ENCODE peak calls at places on chromosomes 16 and 17, in ten cellular contexts. C, K, E, T, Q, P, Y, G, A and V are unnamed samples.

GRCh38 chr16:14320406-14320805 is 249.3 kb downstream of the MRTFB start:
- DNase-seq in C (no peak), K (no peak), E (no peak), T (no peak), Q (no peak), P (no peak), Y (no peak), G (no peak), A (no peak), V (no peak)

GRCh38 chr17:33664116-33664840 is 371.2 kb upstream of the ASIC2 start:
- DNase-seq in C (no peak), K (no peak), E (no peak), T (no peak), Q (no peak), P (no peak), Y (no peak), G (no peak), A (no peak), V (no peak)

GRCh38 chr17:3959295-3959899 is 4.8 kb downstream of the ATP2A3 start:
- DNase-seq in C (no peak), K (peak), E (no peak), T (peak), Q (peak), P (no peak), Y (no peak), G (peak), A (peak), V (no peak)

GRCh38 chr16:56753410-56753809 is 23.5 kb downstream of the NUP93 start:
- DNase-seq in C (no peak), K (peak), E (peak), T (peak), Q (peak), P (no peak), Y (no peak), G (peak), A (peak), V (no peak)

GRCh38 chr17:48543854-48544355 is 1.0 kb downstream of the HOXB2 start:
- DNase-seq in C (no peak), K (no peak), E (no peak), T (no peak), Q (peak), P (no peak), Y (no peak), G (no peak), A (no peak), V (no peak)

GRCh38 chr17:21532763-21533385 is 156.7 kb downstream of the KCNJ12 start:
- DNase-seq in C (no peak), K (no peak), E (no peak), T (no peak), Q (no peak), P (no peak), Y (no peak), G (no peak), A (no peak), V (no peak)

GRCh38 chr17:77287432-77288068 is 146.8 kb downstream of the SEC14L1 start:
- DNase-seq in C (peak), K (peak), E (peak), T (peak), Q (peak), P (no peak), Y (no peak), G (peak), A (peak), V (no peak)

GRCh38 chr17:21177854-21178600 is 35.9 kb downstream of the TMEM11 start:
- DNase-seq in C (no peak), K (no peak), E (no peak), T (no peak), Q (no peak), P (no peak), Y (no peak), G (no peak), A (no peak), V (no peak)

GRCh38 chr17:27669850-27670249 is 38.9 kb downstream of the LGALS9 start:
- DNase-seq in C (no peak), K (no peak), E (no peak), T (no peak), Q (no peak), P (no peak), Y (no peak), G (no peak), A (no peak), V (no peak)

GRCh38 chr17:47914296-47914948 is 18.4 kb downstream of the SP2 start:
- DNase-seq in C (no peak), K (no peak), E (no peak), T (no peak), Q (no peak), P (no peak), Y (no peak), G (no peak), A (no peak), V (no peak)

GRCh38 chr16:84847554-84848415 is 28.0 kb downstream of the CRISPLD2 start:
- DNase-seq in C (no peak), K (no peak), E (no peak), T (no peak), Q (no peak), P (no peak), Y (no peak), G (no peak), A (no peak), V (no peak)

GRCh38 chr16:12087901-12088364 is 111.4 kb downstream of the SNX29 start:
- DNase-seq in C (no peak), K (no peak), E (no peak), T (no peak), Q (no peak), P (no peak), Y (no peak), G (no peak), A (no peak), V (no peak)
- TF ChIP-seq CTCF in C (no peak), K (no peak), E (no peak), T (no peak), Q (no peak), P (no peak), Y (no peak), G (no peak), A (no peak), V (no peak)

GRCh38 chr16:73048292-73049050 is 543 bp upstream of the ZFHX3 start:
- DNase-seq in C (no peak), K (no peak), E (no peak), T (no peak), Q (peak), P (peak), Y (no peak), G (no peak), A (peak), V (peak)

GRCh38 chr16:73049051-73049910 is 1.4 kb upstream of the ZFHX3 start:
- DNase-seq in C (no peak), K (no peak), E (no peak), T (no peak), Q (no peak), P (no peak), Y (no peak), G (no peak), A (no peak), V (no peak)

GRCh38 chr16:73051903-73052302 is 4.0 kb upstream of the ZFHX3 start:
- DNase-seq in C (no peak), K (no peak), E (no peak), T (peak), Q (peak), P (no peak), Y (no peak), G (no peak), A (peak), V (no peak)

GRCh38 chr16:73051216-73051615 is 3.3 kb upstream of the ZFHX3 start:
- DNase-seq in C (no peak), K (no peak), E (no peak), T (no peak), Q (no peak), P (no peak), Y (no peak), G (no peak), A (no peak), V (no peak)

DNA sequence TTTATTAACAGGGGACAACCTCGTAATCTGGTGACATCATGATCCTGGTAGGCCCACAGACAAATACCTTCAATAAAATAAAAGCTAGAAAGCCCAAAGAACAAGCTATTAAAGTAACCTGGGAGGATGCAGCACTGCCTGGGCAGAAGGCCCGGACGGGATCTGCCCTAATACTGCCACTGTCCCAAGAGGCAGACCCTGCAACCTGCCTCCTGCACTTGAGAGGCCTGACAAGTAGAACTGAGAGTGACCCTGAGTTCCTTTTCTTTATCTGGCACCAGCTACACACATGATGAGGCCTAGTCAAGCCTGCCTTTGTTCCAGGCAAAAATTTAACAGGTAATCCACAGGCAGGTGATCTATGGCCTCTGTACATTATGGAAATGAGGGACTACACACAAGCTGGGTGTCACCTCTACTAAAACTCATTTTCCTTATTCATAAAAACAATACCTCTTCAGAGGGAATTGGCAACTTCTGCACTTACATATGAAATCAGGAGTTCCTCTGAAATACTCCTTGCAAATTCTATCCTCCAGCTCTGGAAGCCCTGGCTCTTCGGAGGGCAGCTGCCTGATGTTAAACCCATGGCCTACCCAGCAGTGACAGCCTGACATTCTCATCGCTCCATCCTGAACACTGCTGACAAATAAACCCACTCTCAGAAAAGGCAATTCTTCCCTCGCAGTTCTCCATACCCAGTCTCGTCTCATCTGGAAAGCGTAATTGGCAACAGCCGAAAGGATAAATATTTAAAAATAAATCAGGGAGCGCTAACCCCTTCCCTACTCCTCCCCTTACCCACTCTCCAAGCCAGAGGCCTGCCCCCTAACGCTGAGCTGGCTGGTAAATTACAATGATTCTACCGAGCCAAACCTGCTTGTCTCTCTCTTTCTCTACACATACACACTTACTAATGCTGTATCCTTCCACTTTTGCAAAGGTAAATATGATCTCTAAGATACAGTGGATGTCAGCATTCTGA is 2.5 kb upstream of the ZFHX3 start:
- DNase-seq in C (no peak), K (no peak), E (no peak), T (no peak), Q (peak), P (no peak), Y (no peak), G (no peak), A (no peak), V (no peak)
- TF ChIP-seq CTCF in C (no peak), K (no peak), E (no peak), T (no peak), Q (no peak), P (no peak), Y (no peak), G (no peak), A (no peak), V (no peak)

DNA sequence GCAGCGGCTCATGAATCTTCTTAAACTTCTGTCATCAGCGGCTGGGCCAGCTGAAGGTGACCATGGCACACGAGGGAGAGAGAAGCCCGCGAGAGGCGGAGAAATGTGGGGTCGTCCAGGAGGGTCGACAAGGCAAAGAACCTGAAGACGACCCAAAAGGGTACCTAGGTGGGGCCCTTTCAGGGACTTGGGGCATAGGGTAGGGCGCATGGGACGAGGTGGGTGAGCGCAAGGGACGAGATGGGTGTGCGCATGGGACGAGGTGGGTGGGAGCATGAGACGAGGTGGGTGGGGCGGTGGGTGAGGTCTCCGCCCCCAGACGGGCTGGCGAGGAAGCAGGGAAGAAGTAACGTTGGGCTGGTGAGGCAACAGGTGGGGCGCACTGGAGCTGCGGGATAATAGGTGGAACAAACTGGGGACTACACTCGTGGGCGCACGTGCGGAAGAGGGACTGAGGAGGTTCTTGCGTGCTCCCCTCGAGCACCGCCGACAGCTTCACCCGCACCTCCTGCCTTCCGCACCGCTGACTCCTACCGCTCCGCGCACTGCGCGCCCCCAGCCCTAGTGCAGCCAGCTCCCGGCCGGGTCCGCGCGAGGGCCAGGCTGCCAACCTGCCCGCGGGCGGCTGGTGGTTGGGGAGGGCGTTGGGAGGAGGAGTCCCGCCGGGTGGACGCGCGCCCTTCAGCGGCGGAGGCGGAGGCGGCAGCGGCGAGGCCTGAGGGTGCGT is 23.2 kb upstream of the CRYM start:
- DNase-seq in C (peak), K (peak), E (no peak), T (peak), Q (peak), P (peak), Y (peak), G (peak), A (peak), V (peak)
- TF ChIP-seq CTCF in C (no peak), K (peak), E (peak), T (peak), Q (peak), P (no peak), Y (peak), G (peak), A (no peak), V (peak)

GRCh38 chr16:86521236-86522197 is 11.2 kb downstream of the FOXF1 start:
- DNase-seq in C (no peak), K (no peak), E (no peak), T (no peak), Q (no peak), P (no peak), Y (no peak), G (no peak), A (no peak), V (no peak)
- TF ChIP-seq CTCF in C (no peak), K (no peak), E (no peak), T (no peak), Q (no peak), P (no peak), Y (no peak), G (no peak), A (no peak), V (no peak)

GRCh38 chr17:8991514-8992285 is 26.2 kb upstream of the PIK3R5 start:
- DNase-seq in C (peak), K (peak), E (no peak), T (peak), Q (peak), P (peak), Y (no peak), G (peak), A (peak), V (peak)
- TF ChIP-seq CTCF in C (peak), K (peak), E (peak), T (peak), Q (peak), P (peak), Y (peak), G (peak), A (peak), V (peak)

DNA sequence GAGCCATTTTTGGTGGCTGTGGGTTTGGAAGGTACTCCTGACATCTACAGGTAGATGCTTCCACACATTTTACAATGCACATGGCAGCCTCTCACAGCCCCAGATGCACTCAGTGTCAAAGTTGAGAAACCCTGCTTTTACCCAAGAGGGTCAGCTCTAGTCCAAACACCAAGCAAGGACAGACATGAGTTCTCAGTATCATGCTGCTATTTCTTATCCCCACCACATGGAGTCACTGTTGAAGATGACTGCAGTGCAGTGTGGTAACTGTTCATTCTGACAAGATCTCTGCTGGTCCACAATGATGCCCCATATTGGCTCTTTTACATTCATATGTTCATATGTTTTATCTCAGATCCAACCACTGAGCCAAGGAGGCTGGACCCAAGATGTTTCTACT is 50.5 kb upstream of the SALL1 start:
- DNase-seq in C (no peak), K (no peak), E (no peak), T (no peak), Q (no peak), P (no peak), Y (no peak), G (no peak), A (no peak), V (no peak)
- TF ChIP-seq CTCF in C (no peak), K (no peak), E (no peak), T (peak), Q (no peak), P (no peak), Y (no peak), G (no peak), A (no peak), V (peak)

DNA sequence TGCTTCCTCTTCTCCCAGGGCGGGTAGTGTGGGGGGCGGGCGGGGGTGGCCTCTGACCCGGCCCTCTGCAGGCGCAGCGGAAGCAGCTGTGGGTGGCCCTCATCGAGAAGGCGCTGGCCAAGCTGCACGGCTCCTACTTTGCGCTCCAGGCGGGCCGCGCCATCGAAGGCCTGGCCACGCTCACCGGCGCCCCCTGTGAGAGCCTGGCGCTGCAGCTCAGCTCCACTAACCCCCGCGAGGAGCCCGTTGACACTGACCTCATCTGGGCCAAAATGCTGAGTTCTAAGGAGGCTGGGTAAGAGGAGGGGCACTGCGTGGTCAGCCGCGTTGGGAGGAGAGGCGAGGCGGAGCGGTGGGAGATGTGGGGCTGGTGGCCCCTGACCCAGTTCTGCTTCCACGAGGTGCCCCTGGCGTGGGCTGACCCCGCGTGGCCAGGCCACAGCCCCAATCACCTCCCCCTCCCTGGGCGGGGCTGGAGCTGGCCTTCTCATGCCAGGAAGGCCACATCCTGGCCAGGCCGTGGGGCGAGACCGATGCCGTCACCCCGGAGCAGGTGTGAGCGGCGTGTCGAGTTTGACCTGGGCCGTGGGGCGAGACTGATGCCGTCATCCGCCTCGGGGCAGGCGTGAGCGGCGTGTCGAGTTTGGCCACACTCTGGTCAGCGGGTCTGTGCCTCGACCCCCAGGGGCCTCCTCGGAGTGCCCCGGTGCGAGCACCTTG is 10.5 kb upstream of the PRR35 start:
- DNase-seq in C (no peak), K (no peak), E (no peak), T (no peak), Q (no peak), P (no peak), Y (no peak), G (no peak), A (no peak), V (no peak)
- TF ChIP-seq CTCF in C (peak), K (no peak), E (peak), T (peak), Q (no peak), P (no peak), Y (no peak), G (peak), A (no peak), V (no peak)

GRCh38 chr16:69799601-69800000 is 37.5 kb downstream of the WWP2 start:
- DNase-seq in C (no peak), K (no peak), E (no peak), T (peak), Q (no peak), P (no peak), Y (no peak), G (no peak), A (no peak), V (no peak)

GRCh38 chr16:69804283-69804682 is 42.2 kb downstream of the WWP2 start:
- DNase-seq in C (no peak), K (no peak), E (no peak), T (no peak), Q (peak), P (no peak), Y (no peak), G (no peak), A (no peak), V (no peak)

GRCh38 chr16:69793521-69793920 is 31.4 kb downstream of the WWP2 start:
- DNase-seq in C (no peak), K (no peak), E (no peak), T (no peak), Q (no peak), P (no peak), Y (no peak), G (no peak), A (no peak), V (no peak)

GRCh38 chr16:69796285-69797118 is 34.4 kb downstream of the WWP2 start:
- DNase-seq in C (peak), K (peak), E (no peak), T (peak), Q (peak), P (peak), Y (no peak), G (peak), A (peak), V (peak)

DNA sequence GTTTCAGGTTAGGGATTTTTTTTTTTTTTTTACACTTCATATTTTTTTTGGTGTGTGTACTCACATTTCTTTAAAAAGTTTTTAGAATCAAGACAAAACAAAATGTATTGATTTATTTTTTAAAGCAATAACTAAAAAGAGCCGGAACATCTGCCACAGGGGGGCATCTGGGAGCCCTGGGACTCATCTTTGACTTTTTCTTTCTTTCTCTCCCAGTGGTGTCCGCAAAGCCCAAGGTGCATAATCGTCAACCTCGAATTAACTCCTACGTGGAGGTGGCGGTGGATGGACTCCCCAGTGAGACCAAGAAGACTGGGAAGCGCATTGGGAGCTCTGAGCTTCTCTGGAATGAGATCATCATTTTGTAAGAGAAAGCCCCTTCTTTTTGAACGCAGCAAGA is 36.3 kb downstream of the WWP2 start:
- DNase-seq in C (no peak), K (no peak), E (no peak), T (peak), Q (peak), P (no peak), Y (no peak), G (peak), A (peak), V (no peak)
- TF ChIP-seq CTCF in C (no peak), K (no peak), E (peak), T (peak), Q (peak), P (no peak), Y (no peak), G (peak), A (peak), V (peak)

GRCh38 chr17:29115906-29116651 is 64.1 kb downstream of the MYO18A start:
- DNase-seq in C (no peak), K (peak), E (no peak), T (peak), Q (peak), P (peak), Y (no peak), G (peak), A (peak), V (peak)
- TF ChIP-seq CTCF in C (peak), K (peak), E (peak), T (peak), Q (peak), P (no peak), Y (peak), G (peak), A (peak), V (peak)

GRCh38 chr17:12712941-12713340 is 47.3 kb downstream of the MYOCD start:
- DNase-seq in C (no peak), K (no peak), E (no peak), T (no peak), Q (no peak), P (no peak), Y (no peak), G (no peak), A (no peak), V (no peak)
- TF ChIP-seq CTCF in C (no peak), K (no peak), E (no peak), T (no peak), Q (no peak), P (no peak), Y (no peak), G (no peak), A (no peak), V (no peak)